ENCODE peak calls at places on chromosomes 7 and 10, in five cellular contexts. G is stomach, F is ovary, V is A549, U is IMR-90. H is an unnamed sample.

GRCh38 chr10:128274938-128275337 is 148.7 kb upstream of the MKI67 start:
- DNase-seq in G (no peak), F (no peak), V (no peak), U (no peak), H (no peak)

GRCh38 chr10:48456361-48456804 is 148.5 kb downstream of the ARHGAP22 start:
- DNase-seq in G (peak; percentile 32), F (peak; percentile 59), V (no peak), U (no peak), H (no peak)

GRCh38 chr7:21454906-21455305 is 27.0 kb downstream of the SP4 start:
- DNase-seq in G (no peak), F (no peak), V (no peak), U (no peak), H (no peak)

GRCh38 chr7:114799522-114800133 is 122.3 kb upstream of the MDFIC start:
- DNase-seq in G (no peak), F (no peak), V (no peak), U (no peak), H (no peak)

GRCh38 chr10:34780818-34781380 is 34.2 kb downstream of the PARD3 start:
- DNase-seq in G (no peak), F (peak; percentile 64), V (no peak), U (peak; percentile 63), H (no peak)

GRCh38 chr7:91912500-91912899 is 28.2 kb upstream of the AKAP9 start:
- DNase-seq in G (no peak), F (no peak), V (no peak), U (peak; percentile 5), H (no peak)

GRCh38 chr10:110508806-110509544 is 11.3 kb downstream of the DUSP5 start:
- DNase-seq in G (no peak), F (no peak), V (no peak), U (no peak), H (no peak)

GRCh38 chr10:97574374-97575100 is 2.0 kb downstream of the ANKRD2 start:
- DNase-seq in G (peak; percentile 74), F (no peak), V (peak; percentile 100), U (peak; percentile 42), H (peak; percentile 99)

GRCh38 chr7:141675431-141676210 is 26.3 kb downstream of the DENND11 start:
- DNase-seq in G (no peak), F (no peak), V (no peak), U (no peak), H (no peak)

GRCh38 chr7:70356324-70356797 is 758.1 kb downstream of the AUTS2 start:
- DNase-seq in G (no peak), F (no peak), V (no peak), U (no peak), H (no peak)

GRCh38 chr10:73876971-73877370 is 2.6 kb upstream of the CAMK2G start:
- DNase-seq in G (no peak), F (no peak), V (no peak), U (peak; percentile 58), H (no peak)

GRCh38 chr10:45235823-45236222 is 79.6 kb downstream of the OR13A1 start:
- DNase-seq in G (no peak), F (no peak), V (no peak), U (peak; percentile 7), H (no peak)

GRCh38 chr10:95221124-95221523 is 27.1 kb downstream of the ACSM6 start:
- DNase-seq in G (no peak), F (no peak), V (no peak), U (peak; percentile 44), H (no peak)

GRCh38 chr7:155375337-155376277 is 77.9 kb downstream of the INSIG1 start:
- DNase-seq in G (no peak), F (no peak), V (no peak), U (no peak), H (no peak)

GRCh38 chr10:50919010-50919409 is 33.6 kb upstream of the A1CF start:
- DNase-seq in G (no peak), F (no peak), V (no peak), U (peak; percentile 0), H (no peak)

GRCh38 chr7:46452781-46453180 is 531.7 kb upstream of the IGFBP3 start:
- DNase-seq in G (no peak), F (no peak), V (no peak), U (no peak), H (no peak)

GRCh38 chr10:122234416-122234815 is 36.7 kb upstream of the BTBD16 start:
- DNase-seq in G (no peak), F (no peak), V (no peak), U (peak; percentile 39), H (no peak)

GRCh38 chr7:79272066-79272669 is 181.3 kb downstream of the MAGI2 start:
- DNase-seq in G (no peak), F (no peak), V (peak; percentile 18), U (peak; percentile 70), H (no peak)

GRCh38 chr7:45328397-45329080 is 170.9 kb downstream of the RAMP3 start:
- DNase-seq in G (no peak), F (no peak), V (no peak), U (no peak), H (no peak)

GRCh38 chr10:124150807-124151417 is 57.5 kb upstream of the CHST15 start:
- DNase-seq in G (no peak), F (no peak), V (no peak), U (no peak), H (no peak)

GRCh38 chr10:120742373-120742772 is 108.8 kb upstream of the WDR11 start:
- DNase-seq in G (no peak), F (no peak), V (no peak), U (no peak), H (no peak)

DNA sequence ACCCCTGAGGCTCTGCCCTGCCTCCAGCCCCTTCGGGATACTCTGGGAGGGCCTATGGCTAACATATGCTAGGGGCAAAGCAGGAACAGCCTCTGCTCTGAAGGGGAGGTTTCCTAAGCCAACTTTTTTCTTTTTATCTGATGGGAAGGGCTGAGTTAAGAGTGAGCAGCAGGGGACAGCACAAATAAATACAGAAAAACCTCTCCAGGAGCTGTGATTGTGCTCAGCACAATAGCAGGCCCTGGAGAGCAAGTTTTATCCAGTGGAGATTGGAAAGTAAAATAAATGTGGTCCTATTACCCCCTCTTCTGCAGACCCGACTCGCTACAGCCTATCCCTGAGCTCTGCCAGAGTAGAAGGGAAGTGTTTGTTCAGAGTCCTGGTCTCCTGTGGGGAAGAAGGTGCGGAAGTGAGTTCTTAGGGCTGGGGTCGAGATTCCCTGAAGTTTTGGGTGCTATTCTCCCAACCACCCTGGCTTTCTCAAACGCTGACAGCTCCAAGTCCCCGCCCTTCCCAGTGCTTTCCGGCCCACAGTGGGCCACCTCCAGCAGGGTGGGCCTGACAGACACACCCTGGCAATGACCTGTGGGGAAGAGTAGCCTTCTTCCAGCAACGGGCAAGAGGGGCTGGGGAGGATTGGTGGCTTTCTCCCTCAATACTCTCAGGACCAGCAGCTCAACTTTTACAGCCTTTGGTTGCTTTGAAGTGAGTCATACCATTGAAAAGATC is 23.0 kb upstream of the AFAP1L2 start:
- DNase-seq in G (no peak), F (no peak), V (no peak), U (no peak), H (no peak)
- TF ChIP-seq POLR2A in G (no peak), F (no peak), V (no peak), U (no peak), H (no peak)

DNA sequence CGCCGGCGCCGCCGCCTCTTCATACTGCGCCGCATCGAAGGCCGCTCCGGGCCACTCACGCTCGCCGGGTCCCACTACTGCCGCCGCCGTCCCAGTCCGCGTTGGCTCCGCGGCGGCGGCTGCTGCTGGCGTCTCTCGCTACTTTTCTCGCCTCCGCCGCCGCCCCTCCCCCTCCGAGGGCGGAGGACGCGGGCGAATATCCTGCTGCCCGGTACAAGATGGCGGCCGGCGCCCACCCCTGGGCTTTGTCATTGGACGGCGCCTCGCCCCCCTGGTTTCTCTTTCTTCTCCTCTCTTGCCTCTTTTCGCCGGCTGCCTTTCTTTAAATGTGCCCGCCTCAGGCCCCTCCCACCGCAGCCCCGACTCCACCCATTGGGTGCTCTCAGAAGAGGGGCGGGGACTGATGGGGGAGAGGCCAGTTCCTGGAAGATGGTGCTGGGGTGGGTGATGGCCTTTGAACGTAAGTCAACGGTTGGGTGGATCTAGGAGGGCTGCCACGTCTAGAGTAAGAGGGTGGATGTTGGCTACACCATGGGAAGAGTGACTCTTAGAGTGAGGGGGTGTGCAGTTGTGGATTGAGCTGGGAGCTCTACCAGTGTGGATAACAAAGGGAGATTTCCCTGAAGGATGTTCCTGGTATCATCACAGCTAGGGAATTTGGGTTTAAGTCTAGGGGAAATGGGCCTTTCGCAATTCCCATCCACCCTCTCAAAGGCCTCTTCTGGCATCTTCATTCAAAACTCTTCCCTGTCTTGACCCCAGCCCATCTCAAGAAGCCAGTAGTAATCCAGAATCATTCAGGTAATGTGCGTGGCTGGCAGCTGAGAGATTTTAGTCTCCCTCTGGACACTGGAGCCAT is at the start of gene CCDC71L:
- DNase-seq in G (peak; percentile 95), F (peak; percentile 95), V (peak; percentile 89), U (peak; percentile 91), H (peak; percentile 86)
- TF ChIP-seq POLR2A in G (no peak), F (peak; percentile 54), V (peak; percentile 46), U (no peak), H (peak; percentile 69)

GRCh38 chr7:65980478-65981250 is 1.3 kb downstream of the GUSB start:
- DNase-seq in G (peak; percentile 27), F (no peak), V (no peak), U (no peak), H (no peak)
- TF ChIP-seq POLR2A in G (no peak), F (no peak), V (no peak), U (no peak), H (no peak)

DNA sequence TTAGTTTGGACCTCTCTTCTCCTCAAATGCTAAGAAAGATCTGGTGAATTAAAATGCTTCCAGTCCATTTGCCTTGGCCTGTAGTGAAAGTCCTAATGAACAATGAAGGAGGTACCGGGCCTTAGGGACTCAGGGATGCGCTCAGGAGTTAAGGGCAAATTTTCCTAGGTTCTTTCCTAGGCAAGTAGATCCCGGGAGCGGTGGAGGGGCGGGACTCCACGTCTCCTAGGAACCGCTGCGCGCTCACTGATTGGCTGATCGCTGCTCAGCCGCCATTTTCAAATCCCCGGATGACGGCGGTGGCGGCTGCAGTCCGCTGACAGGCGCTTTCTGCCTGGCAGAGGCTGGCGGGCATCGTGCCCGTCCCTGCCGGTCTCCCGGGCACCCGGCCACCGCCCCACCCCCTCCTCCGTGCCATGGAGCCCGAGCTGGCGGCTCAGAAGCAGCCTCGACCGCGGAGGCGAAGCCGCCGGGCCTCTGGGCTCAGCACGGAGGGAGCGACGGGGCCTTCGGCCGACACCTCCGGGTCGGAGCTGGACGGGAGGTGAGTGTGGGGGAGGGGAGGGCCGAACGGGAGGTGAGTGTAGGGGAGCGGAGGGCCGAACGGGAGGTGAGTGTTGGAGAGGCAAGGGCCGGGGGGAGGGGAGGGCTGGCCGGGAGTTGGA is at the start of gene NET1:
- DNase-seq in G (peak; percentile 93), F (peak; percentile 87), V (peak; percentile 97), U (peak; percentile 81), H (peak; percentile 70)
- TF ChIP-seq POLR2A in G (peak; percentile 41), F (no peak), V (peak; percentile 22), U (no peak), H (peak; percentile 56)

DNA sequence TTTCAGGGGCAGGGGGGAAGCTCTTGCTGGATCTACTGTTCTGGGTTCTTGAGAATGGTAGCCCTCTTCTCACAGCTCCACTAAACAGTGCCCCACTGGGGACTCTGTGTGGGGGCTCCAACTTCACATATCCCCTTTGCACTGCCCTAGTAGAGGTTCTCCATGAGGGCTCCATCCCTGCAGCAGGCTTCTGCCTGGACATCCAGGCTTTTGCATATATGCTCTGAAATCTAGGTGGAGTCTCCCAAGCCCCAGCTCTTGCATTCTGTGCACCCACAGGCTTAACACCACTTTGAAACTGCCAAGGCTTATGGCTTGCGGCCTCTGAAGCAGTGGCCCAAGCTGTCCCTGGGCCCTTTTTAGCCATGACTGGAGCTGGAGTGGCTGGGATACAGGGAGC is 150.7 kb downstream of the LRMDA start:
- DNase-seq in G (no peak), F (no peak), V (no peak), U (no peak), H (no peak)
- TF ChIP-seq POLR2A in G (no peak), F (no peak), V (no peak), U (no peak), H (no peak)

GRCh38 chr7:604038-604883 is 84.6 kb upstream of the PDGFA start:
- DNase-seq in G (peak; percentile 68), F (peak; percentile 67), V (no peak), U (peak; percentile 54), H (peak; percentile 100)
- TF ChIP-seq POLR2A in G (no peak), F (peak; percentile 26), V (no peak), U (no peak), H (peak; percentile 59)